ENCODE peak calls at places on chromosomes 7 and 10, in five cellular contexts. Q is tibial artery; G is CD4-positive, CD25-positive, alpha-beta regulatory T cell; L is CD4-positive, alpha-beta T cell; T is PC-9. W is an unnamed sample.

GRCh38 chr10:92492748-92493240 is 81.1 kb downstream of the IDE start:
- DNase-seq in Q (no peak), G (no peak), L (no peak), T (no peak), W (no peak)

GRCh38 chr10:11017575-11018425 is at the start of gene CELF2:
- DNase-seq in Q (peak; percentile 41), G (peak; percentile 44), L (peak; percentile 51), T (no peak), W (no peak)

GRCh38 chr7:134044682-134045081 is 82.5 kb upstream of the LRGUK start:
- DNase-seq in Q (no peak), G (no peak), L (no peak), T (no peak), W (no peak)

GRCh38 chr10:117541909-117542705 is 439 bp upstream of the EMX2 start:
- DNase-seq in Q (peak; percentile 54), G (no peak), L (no peak), T (no peak), W (no peak)

GRCh38 chr7:148695953-148696352 is 2.8 kb upstream of the CUL1 start:
- DNase-seq in Q (no peak), G (no peak), L (no peak), T (no peak), W (no peak)

GRCh38 chr7:35729061-35729783 is 34.3 kb upstream of the HERPUD2 start:
- DNase-seq in Q (no peak), G (no peak), L (no peak), T (no peak), W (peak; percentile 70)

GRCh38 chr10:70232859-70233108 is 445 bp downstream of the PPA1 start:
- DNase-seq in Q (no peak), G (peak; percentile 30), L (no peak), T (no peak), W (no peak)

GRCh38 chr10:76977046-76977445 is 660.6 kb downstream of the KCNMA1 start:
- DNase-seq in Q (no peak), G (no peak), L (no peak), T (no peak), W (no peak)

GRCh38 chr7:29488977-29489376 is 74.7 kb upstream of the PRR15 start:
- DNase-seq in Q (no peak), G (no peak), L (no peak), T (peak; percentile 82), W (no peak)

GRCh38 chr10:48946891-48947500 is 7.4 kb upstream of the LRRC18 start:
- DNase-seq in Q (no peak), G (no peak), L (no peak), T (no peak), W (no peak)

GRCh38 chr10:71719042-71719441 is 536 bp downstream of the C10orf105 start:
- DNase-seq in Q (peak; percentile 85), G (no peak), L (no peak), T (no peak), W (no peak)